ENCODE peak calls at places on chromosomes 5 and 9, in six cellular contexts. O is natural killer cell, E is AG04450, D is Calu3, I is body of pancreas, R is choroid plexus epithelial cell. T is an unnamed sample.

GRCh38 chr9:107243757-107244156 is 39.3 kb upstream of the RAD23B start:
- DNase-seq in O (no peak), D (peak), I (peak), E (no peak), R (peak), T (peak)

GRCh38 chr9:6305954-6306563 is 22.1 kb upstream of the TPD52L3 start:
- DNase-seq in O (no peak), D (no peak), R (peak), I (no peak), E (peak), T (no peak)

GRCh38 chr5:119385136-119386128 is 29.6 kb downstream of the TNFAIP8 start:
- DNase-seq in I (no peak), R (no peak), O (no peak), E (no peak), D (no peak), T (no peak)

GRCh38 chr5:126805108-126805507 is 28.2 kb downstream of the LMNB1 start:
- DNase-seq in D (no peak), R (peak), E (no peak), O (no peak), I (no peak), T (no peak)

GRCh38 chr5:150172563-150172962 is 6.0 kb downstream of the CDX1 start:
- DNase-seq in D (no peak), R (no peak), I (no peak), O (no peak), E (no peak), T (no peak)

GRCh38 chr5:100800552-100800951 is 102.5 kb downstream of the ST8SIA4 start:
- DNase-seq in D (no peak), R (no peak), E (no peak), I (no peak), O (no peak), T (no peak)

GRCh38 chr9:123953601-123954011 is 23.7 kb upstream of the DENND1A start:
- DNase-seq in I (no peak), D (no peak), E (no peak), O (no peak), R (no peak), T (no peak)

GRCh38 chr9:34010979-34011378 is 37.7 kb downstream of the UBAP2 start:
- DNase-seq in I (no peak), E (no peak), O (no peak), D (no peak), R (peak), T (no peak)

GRCh38 chr9:134551657-134552348 is 89.8 kb upstream of the COL5A1 start:
- DNase-seq in O (no peak), E (no peak), D (peak), R (peak), I (peak), T (no peak)

GRCh38 chr9:9942764-9943424 is 669.9 kb downstream of the PTPRD start:
- DNase-seq in E (peak), R (peak), O (peak), I (peak), D (peak), T (peak)

GRCh38 chr5:66354407-66354806 is 210.3 kb downstream of the SREK1 start:
- DNase-seq in O (no peak), E (no peak), I (no peak), R (no peak), D (no peak), T (no peak)

GRCh38 chr5:104800440-104801048 is 1238.0 kb upstream of the NUDT12 start:
- DNase-seq in D (peak), E (no peak), I (peak), R (no peak), O (no peak), T (no peak)

GRCh38 chr9:18149457-18150011 is 324.4 kb upstream of the ADAMTSL1 start:
- DNase-seq in R (peak), I (no peak), E (no peak), O (no peak), D (no peak), T (no peak)

GRCh38 chr5:39270172-39270848 is 50.9 kb upstream of the FYB1 start:
- DNase-seq in D (no peak), I (no peak), R (no peak), O (no peak), E (no peak), T (no peak)

GRCh38 chr9:134360180-134360759 is 34.0 kb downstream of the RXRA start:
- DNase-seq in O (no peak), R (no peak), D (no peak), I (no peak), E (no peak), T (no peak)

GRCh38 chr5:88741964-88742363 is 141.0 kb downstream of the MEF2C start:
- DNase-seq in O (no peak), R (no peak), E (no peak), I (no peak), D (no peak), T (no peak)

GRCh38 chr5:17004441-17005086 is 68.5 kb upstream of the MYO10 start:
- DNase-seq in D (no peak), R (no peak), O (no peak), E (no peak), I (no peak), T (no peak)

GRCh38 chr5:58672521-58672920 is 89.6 kb downstream of the RAB3C start:
- DNase-seq in E (no peak), I (no peak), O (no peak), D (no peak), R (no peak), T (no peak)

GRCh38 chr9:102237520-102237919 is 499.1 kb upstream of the GRIN3A start:
- DNase-seq in E (no peak), R (no peak), I (no peak), O (no peak), D (no peak), T (no peak)

GRCh38 chr9:112850840-112851239 is 39.8 kb downstream of the SLC46A2 start:
- DNase-seq in O (no peak), I (no peak), D (no peak), E (no peak), R (peak), T (no peak)

GRCh38 chr9:133752739-133753446 is 14.7 kb upstream of the SARDH start:
- DNase-seq in I (no peak), E (no peak), R (no peak), O (no peak), D (no peak), T (no peak)

DNA sequence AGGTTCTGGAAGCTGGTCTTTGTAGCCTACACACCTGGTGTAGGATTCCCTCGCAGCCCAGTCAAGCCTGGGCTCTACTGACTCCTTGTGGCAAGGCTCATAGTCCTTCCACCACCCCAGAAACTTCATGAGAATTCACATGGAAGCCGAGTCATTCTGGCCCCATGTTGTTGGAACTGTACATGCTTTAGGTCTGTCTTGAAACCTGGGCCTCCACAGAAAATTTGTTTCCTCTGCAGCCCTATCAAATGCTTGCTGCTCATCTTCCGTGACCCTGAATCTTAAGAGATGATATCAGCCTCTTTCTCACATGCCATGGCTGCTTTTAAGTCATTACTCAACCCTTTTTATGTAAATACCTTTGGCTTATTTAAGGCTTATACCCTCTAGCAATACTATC is 113.4 kb upstream of the GRHPR start:
- DNase-seq in R (peak), D (no peak), O (no peak), E (no peak), I (no peak), T (no peak)
- TF ChIP-seq CTCF in R (peak), D (no peak), O (no peak), E (peak), I (peak), T (no peak)

GRCh38 chr5:172334196-172334595 is 50.6 kb upstream of the UBTD2 start:
- DNase-seq in R (no peak), O (no peak), D (no peak), E (no peak), I (no peak), T (no peak)
- TF ChIP-seq CTCF in R (peak), O (no peak), D (no peak), E (no peak), I (no peak), T (no peak)

GRCh38 chr9:131999692-132000551 is 79.7 kb downstream of the MED27 start:
- DNase-seq in R (peak), O (no peak), I (no peak), E (peak), D (no peak), T (no peak)
- TF ChIP-seq CTCF in R (peak), O (no peak), I (no peak), E (peak), D (no peak), T (no peak)

GRCh38 chr9:38066167-38066906 is 2.7 kb downstream of the SHB start:
- DNase-seq in E (no peak), R (no peak), O (no peak), D (no peak), I (peak), T (peak)
- TF ChIP-seq CTCF in E (peak), R (peak), O (no peak), D (no peak), I (peak), T (peak)

GRCh38 chr5:81740758-81741157 is 10.1 kb downstream of the SSBP2 start:
- DNase-seq in E (no peak), I (no peak), D (no peak), R (no peak), O (no peak), T (no peak)

DNA sequence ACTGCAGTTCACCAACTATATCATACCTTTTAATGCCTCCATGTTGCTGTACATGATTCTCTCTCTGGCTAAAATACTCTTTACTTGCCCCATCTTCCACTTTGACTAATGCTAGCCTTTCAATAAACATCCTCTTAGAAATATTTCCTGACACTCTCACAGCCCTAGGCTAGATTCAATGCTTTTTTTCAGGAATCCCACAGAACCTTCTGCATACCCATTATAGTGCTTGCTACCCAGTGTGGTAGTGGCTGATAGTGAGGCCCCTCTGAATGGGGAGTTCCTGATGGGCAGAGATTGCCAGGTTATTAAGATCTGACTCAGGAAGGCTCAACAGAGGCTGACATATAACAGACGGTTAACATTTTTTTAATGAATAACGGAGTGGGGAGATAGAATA is 11.6 kb downstream of the SSBP2 start:
- DNase-seq in E (no peak), O (no peak), D (no peak), R (no peak), I (no peak), T (no peak)
- TF ChIP-seq CTCF in E (no peak), O (no peak), D (no peak), R (no peak), I (no peak), T (no peak)

DNA sequence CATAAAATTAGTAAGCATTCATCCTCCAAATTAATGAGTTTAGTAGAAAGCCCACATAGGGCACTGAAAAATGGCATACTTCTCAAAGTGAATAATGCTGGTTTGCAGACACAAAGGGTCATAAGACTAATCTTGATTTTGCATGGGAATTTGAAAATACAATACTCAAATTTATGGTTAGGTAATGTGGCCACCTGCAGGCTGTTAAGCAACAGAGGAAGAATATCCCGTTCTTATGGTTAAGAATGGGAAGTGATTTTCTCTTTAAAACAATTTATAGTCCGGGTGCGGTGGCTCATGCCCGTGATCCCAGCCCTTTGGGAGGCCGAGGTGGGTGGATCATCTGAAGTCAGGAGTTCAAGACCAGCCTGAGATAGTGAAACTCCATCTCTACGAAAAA is 9.4 kb upstream of the PLCXD3 start:
- DNase-seq in D (no peak), R (peak), E (no peak), I (no peak), O (no peak), T (no peak)
- TF ChIP-seq CTCF in D (no peak), R (peak), E (no peak), I (peak), O (no peak), T (no peak)

GRCh38 chr5:179621551-179621971 is 1.9 kb downstream of the HNRNPH1 start:
- DNase-seq in D (no peak), O (no peak), E (no peak), I (no peak), R (peak), T (no peak)

GRCh38 chr5:179623906-179624741 is 653 bp upstream of the HNRNPH1 start:
- DNase-seq in D (peak), E (no peak), R (peak), O (peak), I (peak), T (peak)

GRCh38 chr5:179620703-179621350 is 2.6 kb downstream of the HNRNPH1 start:
- DNase-seq in O (no peak), R (no peak), D (no peak), I (no peak), E (no peak), T (no peak)

GRCh38 chr5:179624841-179625271 is 1.4 kb upstream of the HNRNPH1 start:
- DNase-seq in O (no peak), E (no peak), I (no peak), R (no peak), D (no peak), T (no peak)

GRCh38 chr5:179623001-179623905 is at the start of gene HNRNPH1:
- DNase-seq in R (peak), E (peak), D (peak), O (peak), I (peak), T (peak)
- TF ChIP-seq CTCF in R (no peak), E (no peak), D (no peak), O (no peak), I (no peak), T (no peak)

DNA sequence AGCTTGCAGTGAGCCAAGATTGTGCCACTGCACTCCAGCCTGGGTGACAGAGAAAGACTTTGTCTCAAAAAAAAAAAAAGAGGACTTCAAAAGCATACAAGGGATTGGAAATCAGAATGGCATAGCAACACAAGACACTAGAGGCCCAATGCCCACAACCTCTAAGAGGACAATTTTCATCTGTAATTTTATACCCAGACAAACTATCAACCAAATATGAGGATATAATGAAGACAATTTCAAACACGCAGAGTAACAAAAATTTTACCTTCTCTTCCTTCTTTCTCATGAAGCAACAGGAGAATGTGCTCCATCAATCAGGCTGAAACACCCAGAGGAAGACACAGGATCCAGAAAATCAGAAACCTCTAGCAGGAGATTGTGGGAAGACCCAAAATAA is 46.8 kb downstream of the GCNT4 start:
- DNase-seq in I (no peak), O (no peak), E (no peak), R (no peak), D (no peak), T (no peak)
- TF ChIP-seq CTCF in I (no peak), O (no peak), E (no peak), R (no peak), D (no peak), T (no peak)

GRCh38 chr5:138895918-138896317 is 20.8 kb upstream of the LRRTM2 start:
- DNase-seq in O (no peak), E (no peak), R (no peak), D (no peak), I (no peak), T (no peak)
- TF ChIP-seq CTCF in O (no peak), E (no peak), R (no peak), D (no peak), I (no peak), T (no peak)

GRCh38 chr5:139268364-139269202 is 25.0 kb upstream of the MATR3 start:
- DNase-seq in I (no peak), R (no peak), D (no peak), E (no peak), O (no peak), T (no peak)
- TF ChIP-seq CTCF in I (no peak), R (peak), D (no peak), E (peak), O (no peak), T (no peak)